ENCODE peak calls at places on chromosomes 6 and 20, in four cellular contexts. V is K562, C is SK-N-SH, W is HepG2. F is an unnamed sample.

GRCh38 chr6:34484899-34485298 is 19.0 kb downstream of the PACSIN1 start:
- DNase-seq in V (peak), C (no peak), W (no peak), F (peak)

GRCh38 chr6:168616807-168617756 is 176.1 kb downstream of the SMOC2 start:
- DNase-seq in V (no peak), C (peak), W (no peak), F (no peak)

GRCh38 chr6:75317503-75318206 is 33.1 kb upstream of the TMEM30A start:
- DNase-seq in V (no peak), C (no peak), W (no peak), F (no peak)

GRCh38 chr6:127247114-127248096 is 19.3 kb upstream of the RNF146 start:
- DNase-seq in V (no peak), C (no peak), W (no peak), F (no peak)

GRCh38 chr6:119587537-119587936 is 238.0 kb upstream of the MAN1A1 start:
- DNase-seq in V (no peak), C (no peak), W (no peak), F (no peak)

GRCh38 chr20:17493173-17493572 is 38.0 kb downstream of the BFSP1 start:
- DNase-seq in V (no peak), C (no peak), W (no peak), F (no peak)

GRCh38 chr6:151068761-151069312 is 170.9 kb upstream of the AKAP12 start:
- DNase-seq in V (no peak), C (no peak), W (no peak), F (no peak)

GRCh38 chr20:38881806-38882440 is 44.3 kb upstream of the FAM83D start:
- DNase-seq in V (no peak), C (no peak), W (no peak), F (no peak)

GRCh38 chr6:38371312-38371672 is 268.4 kb downstream of the BTBD9 start:
- DNase-seq in V (no peak), C (no peak), W (no peak), F (no peak)

GRCh38 chr6:110944681-110945151 is 13.8 kb upstream of the GTF3C6 start:
- DNase-seq in V (peak), C (no peak), W (peak), F (peak)

GRCh38 chr6:108171291-108171917 is 5.6 kb downstream of the NR2E1 start:
- DNase-seq in V (no peak), C (no peak), W (no peak), F (no peak)
- TF ChIP-seq MXI1 in V (no peak), C (no peak), W (no peak), F (no peak)

DNA sequence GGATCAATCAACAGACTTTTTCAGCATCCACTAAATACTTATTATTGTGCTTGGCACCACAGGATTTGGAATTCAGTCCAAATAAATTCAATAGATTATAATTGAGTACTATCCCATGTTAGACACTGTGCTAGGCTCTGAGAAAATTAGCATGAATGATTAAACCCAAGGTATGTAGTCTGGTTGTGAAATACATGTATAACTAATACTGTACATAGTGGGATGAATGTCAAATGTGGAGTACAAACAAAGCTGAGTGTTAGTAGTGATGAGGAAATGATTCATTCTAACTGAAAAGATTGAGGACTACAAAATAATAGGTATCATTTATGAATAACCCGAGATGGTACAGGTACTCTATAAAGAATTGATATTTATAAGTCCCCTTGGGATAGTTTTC is 111.9 kb upstream of the FLRT3 start:
- DNase-seq in V (no peak), C (no peak), W (no peak), F (no peak)
- TF ChIP-seq ZBTB33 in V (no peak), C (no peak), W (no peak), F (no peak)

GRCh38 chr6:107764684-107765460 is 59.2 kb downstream of the SCML4 start:
- DNase-seq in V (no peak), C (no peak), W (no peak), F (no peak)

GRCh38 chr6:107769053-107769658 is 55.0 kb downstream of the SCML4 start:
- DNase-seq in V (peak), C (no peak), W (peak), F (no peak)

GRCh38 chr6:107767637-107768036 is 56.5 kb downstream of the SCML4 start:
- DNase-seq in V (no peak), C (no peak), W (no peak), F (no peak)

GRCh38 chr6:107768044-107768443 is 56.1 kb downstream of the SCML4 start:
- DNase-seq in V (no peak), C (no peak), W (no peak), F (no peak)

GRCh38 chr6:107763959-107764358 is 60.2 kb downstream of the SCML4 start:
- DNase-seq in V (no peak), C (no peak), W (no peak), F (no peak)
- TF ChIP-seq MXI1 in V (no peak), C (no peak), W (no peak), F (no peak)

GRCh38 chr6:89081423-89082322 is 1.1 kb downstream of the PNRC1 start:
- DNase-seq in V (peak), C (peak), W (peak), F (peak)
- TF ChIP-seq ZBTB33 in V (no peak), C (no peak), W (no peak), F (no peak)

GRCh38 chr20:33909331-33909921 is 84.3 kb upstream of the RALY start:
- DNase-seq in V (no peak), C (no peak), W (peak), F (no peak)
- TF ChIP-seq MXI1 in V (no peak), C (no peak), W (no peak), F (no peak)

F was measured in GM12878.